ENCODE peak calls at places on chromosomes 6 and 20, in seven cellular contexts. D is iPS-NIHi11, V is NCI-H1930, E is NCI-H2029, I is NCI-H526 treated with DMSO at 0.1 percent for 48 hours, J is activated T-helper 1 cell treated with Interleukin-2 at 50 U/mL for 16 hours, G is neural progenitor cell. F is an unnamed sample.

GRCh38 chr6:16239090-16239797 is 857 bp downstream of the GMPR start:
- DNase-seq in D (no peak), V (no peak), E (peak), I (peak), J (no peak), G (peak), F (peak)

GRCh38 chr6:72905705-72906478 is 284.0 kb downstream of the KCNQ5 start:
- DNase-seq in D (no peak), V (no peak), E (no peak), I (no peak), J (no peak), G (no peak), F (no peak)

GRCh38 chr6:83870649-83871048 is 11.2 kb downstream of the CYB5R4 start:
- DNase-seq in D (no peak), V (no peak), E (no peak), I (no peak), J (no peak), G (no peak), F (no peak)

GRCh38 chr6:127641905-127642304 is 64.9 kb downstream of the C6orf58 start:
- DNase-seq in D (peak), V (no peak), E (no peak), I (peak), J (no peak), G (peak), F (peak)

GRCh38 chr6:106194949-106195919 is 109.1 kb downstream of the PRDM1 start:
- DNase-seq in D (no peak), V (no peak), E (no peak), I (no peak), J (no peak), G (no peak), F (no peak)

GRCh38 chr6:144190593-144190992 is 40.3 kb downstream of the STX11 start:
- DNase-seq in D (no peak), V (no peak), E (no peak), I (no peak), J (no peak), G (no peak), F (peak)

GRCh38 chr6:26195924-26196845 is 109.0 kb downstream of the HFE start:
- DNase-seq in D (no peak), V (no peak), E (no peak), I (peak), J (no peak), G (peak), F (no peak)

GRCh38 chr6:26216886-26217713 is 129.9 kb downstream of the HFE start:
- DNase-seq in D (no peak), V (no peak), E (peak), I (peak), J (peak), G (peak), F (peak)

GRCh38 chr6:44016131-44016870 is 111.0 kb downstream of the MRPL14 start:
- DNase-seq in D (no peak), V (no peak), E (no peak), I (no peak), J (no peak), G (no peak), F (no peak)

GRCh38 chr20:25071722-25072121 is 10.2 kb downstream of the VSX1 start:
- DNase-seq in D (peak), V (no peak), E (no peak), I (no peak), J (no peak), G (no peak), F (no peak)

GRCh38 chr20:45848969-45849582 is 8.1 kb downstream of the ACOT8 start:
- DNase-seq in D (no peak), V (no peak), E (no peak), I (no peak), J (no peak), G (no peak), F (no peak)

GRCh38 chr20:11271319-11271718 is 597.5 kb upstream of the JAG1 start:
- DNase-seq in D (peak), V (no peak), E (no peak), I (no peak), J (no peak), G (peak), F (no peak)

GRCh38 chr20:36538026-36538764 is 3.1 kb upstream of the MYL9 start:
- DNase-seq in D (no peak), V (no peak), E (peak), I (no peak), J (no peak), G (no peak), F (no peak)

GRCh38 chr20:11267762-11268335 is 594.0 kb upstream of the JAG1 start:
- DNase-seq in D (no peak), V (no peak), E (no peak), I (no peak), J (no peak), G (no peak), F (no peak)

GRCh38 chr6:69379518-69379917 is 417.3 kb downstream of the LMBRD1 start:
- DNase-seq in D (no peak), V (no peak), E (no peak), I (no peak), J (no peak), G (no peak), F (no peak)

GRCh38 chr20:54067606-54068174 is 2.7 kb downstream of the BCAS1 start:
- DNase-seq in D (peak), V (no peak), E (no peak), I (no peak), J (no peak), G (no peak), F (peak)

GRCh38 chr6:128713461-128713860 is 169.5 kb upstream of the LAMA2 start:
- DNase-seq in D (no peak), V (no peak), E (no peak), I (no peak), J (no peak), G (no peak), F (no peak)

GRCh38 chr6:27019651-27020552 is 227.6 kb upstream of the PRSS16 start:
- DNase-seq in D (peak), V (peak), E (peak), I (peak), J (peak), G (peak), F (peak)

GRCh38 chr6:42304313-42304712 is 86.7 kb upstream of the MRPS10 start:
- DNase-seq in D (no peak), V (no peak), E (no peak), I (no peak), J (no peak), G (peak), F (no peak)

GRCh38 chr20:1401431-1401907 is 8.6 kb upstream of the FKBP1A start:
- DNase-seq in D (no peak), V (no peak), E (no peak), I (no peak), J (no peak), G (no peak), F (no peak)

GRCh38 chr20:10609276-10609675 is 64.5 kb downstream of the JAG1 start:
- DNase-seq in D (no peak), V (no peak), E (no peak), I (no peak), J (no peak), G (no peak), F (no peak)

GRCh38 chr20:830011-830521 is 3.4 kb upstream of the FAM110A start:
- DNase-seq in D (no peak), V (no peak), E (no peak), I (no peak), J (no peak), G (no peak), F (no peak)

GRCh38 chr6:96211341-96211740 is 195.6 kb downstream of the FUT9 start:
- DNase-seq in D (no peak), V (no peak), E (no peak), I (no peak), J (no peak), G (no peak), F (peak)

GRCh38 chr20:20505554-20505953 is 137.7 kb downstream of the INSM1 start:
- DNase-seq in D (no peak), V (no peak), E (no peak), I (no peak), J (no peak), G (no peak), F (no peak)

GRCh38 chr6:44003345-44004061 is 123.7 kb downstream of the MRPL14 start:
- DNase-seq in D (no peak), V (no peak), E (no peak), I (no peak), J (no peak), G (peak), F (no peak)

GRCh38 chr6:9634776-9635175 is 780.1 kb downstream of the TFAP2A start:
- DNase-seq in D (no peak), V (peak), E (no peak), I (no peak), J (no peak), G (no peak), F (no peak)

GRCh38 chr6:155408981-155409380 is 46.7 kb downstream of the NOX3 start:
- DNase-seq in D (no peak), V (no peak), E (no peak), I (no peak), J (no peak), G (no peak), F (no peak)

GRCh38 chr20:24983896-24984295 is 8.7 kb downstream of the APMAP start:
- DNase-seq in D (no peak), V (no peak), E (no peak), I (no peak), J (no peak), G (no peak), F (no peak)

GRCh38 chr6:84358581-84358980 is 131.1 kb upstream of the CEP162 start:
- DNase-seq in D (no peak), V (no peak), E (no peak), I (no peak), J (no peak), G (no peak), F (no peak)

GRCh38 chr6:66126358-66126757 is 419.3 kb upstream of the EYS start:
- DNase-seq in D (no peak), V (no peak), E (no peak), I (no peak), J (no peak), G (peak), F (no peak)

GRCh38 chr6:30885999-30886896 is 1.9 kb downstream of the DDR1 start:
- DNase-seq in D (peak), V (no peak), E (peak), I (no peak), J (no peak), G (peak), F (peak)

GRCh38 chr6:147274776-147275175 is 70.6 kb downstream of the STXBP5 start:
- DNase-seq in D (no peak), V (no peak), E (no peak), I (no peak), J (no peak), G (no peak), F (no peak)

GRCh38 chr6:47729019-47729418 is 30.6 kb downstream of the ADGRF4 start:
- DNase-seq in D (no peak), V (no peak), E (no peak), I (no peak), J (no peak), G (no peak), F (peak)

GRCh38 chr6:116280161-116280959 is 630 bp upstream of the TSPYL1 start:
- DNase-seq in D (no peak), V (no peak), E (peak), I (peak), J (no peak), G (no peak), F (peak)

GRCh38 chr6:33966536-33966935 is 162.7 kb upstream of the MLN start:
- DNase-seq in D (no peak), V (no peak), E (no peak), I (no peak), J (no peak), G (no peak), F (no peak)

GRCh38 chr6:134074151-134074712 is 21.8 kb upstream of the SLC2A12 start:
- DNase-seq in D (peak), V (peak), E (peak), I (no peak), J (no peak), G (peak), F (no peak)

F was measured in ACHN.